ENCODE peak calls at places on chromosomes 4 and X, in nine cellular contexts. I is C1 segment of cervical spinal cord; S is NB4; O is astrocyte of the spinal cord; E is GM23248; N is iris pigment epithelial cell; H is mucosa of descending colon; U is stimulated activated naive CD4-positive, alpha-beta T cell; D is nucleus accumbens. A is an unnamed sample.

GRCh38 chr4:88163286-88163685 is 4.8 kb upstream of the ABCG2 start:
- DNase-seq in O (no peak), U (no peak), H (no peak), S (no peak), E (no peak), I (no peak), D (no peak), N (no peak), A (no peak)

GRCh38 chrX:107710617-107711391 is 64.8 kb downstream of the TSC22D3 start:
- DNase-seq in S (peak; percentile 94), D (no peak), I (no peak), U (peak; percentile 25), N (peak; percentile 95), E (peak; percentile 94), H (no peak), O (peak; percentile 94), A (no peak)

GRCh38 chr4:96473246-96473645 is 633.4 kb downstream of the PDHA2 start:
- DNase-seq in I (no peak), S (no peak), N (no peak), H (no peak), E (no peak), O (no peak), D (no peak), U (no peak), A (no peak)

GRCh38 chr4:180953572-180953971 is 1289.6 kb upstream of the TENM3 start:
- DNase-seq in H (no peak), D (no peak), E (peak; percentile 11), O (no peak), I (no peak), U (no peak), S (peak; percentile 2), N (no peak), A (no peak)

GRCh38 chr4:110503588-110504435 is 27.9 kb downstream of the ENPEP start:
- DNase-seq in N (peak; percentile 30), E (peak; percentile 50), U (no peak), O (peak; percentile 59), D (no peak), H (no peak), I (peak; percentile 3), S (peak; percentile 4), A (no peak)

GRCh38 chrX:103817502-103817901 is 14.6 kb downstream of the RAB9B start:
- DNase-seq in E (peak; percentile 24), I (no peak), U (no peak), N (peak; percentile 28), H (no peak), O (peak; percentile 49), S (peak; percentile 49), D (no peak), A (peak; percentile 27)

GRCh38 chrX:3712080-3712869 is 1.2 kb downstream of the PRKX start:
- DNase-seq in E (peak; percentile 34), S (peak; percentile 30), U (no peak), D (no peak), N (peak; percentile 57), H (peak; percentile 37), I (peak; percentile 14), O (peak; percentile 33), A (no peak)

GRCh38 chr4:6658635-6659075 is 18.2 kb downstream of the MRFAP1 start:
- DNase-seq in I (peak; percentile 25), H (peak; percentile 50), U (peak; percentile 52), E (peak; percentile 69), S (no peak), O (no peak), N (peak; percentile 57), D (no peak), A (no peak)

GRCh38 chrX:127459784-127460183 is 592.4 kb downstream of the ACTRT1 start:
- DNase-seq in E (no peak), N (no peak), D (no peak), U (no peak), S (peak; percentile 1), O (no peak), H (no peak), I (no peak), A (no peak)

GRCh38 chr4:25246680-25247611 is 13.1 kb downstream of the PI4K2B start:
- DNase-seq in S (no peak), I (no peak), N (no peak), O (no peak), U (no peak), D (no peak), H (no peak), E (no peak), A (no peak)

GRCh38 chr4:517806-518070 is 18.7 kb downstream of the PIGG start:
- DNase-seq in O (no peak), U (no peak), N (no peak), H (no peak), D (no peak), E (no peak), S (no peak), I (no peak), A (no peak)